ENCODE peak calls at places on chromosome 5, in nine cellular contexts. One of them, this sample, is unnamed.

GRCh38 chr5:5523066-5523505 is 100.6 kb downstream of the ICE1 start:
- DNase-seq in fibroblast of mammary gland: no peak
- DNase-seq in choroid plexus epithelial cell: peak
- DNase-seq in cardiac muscle cell: no peak
- DNase-seq in fibroblast of lung: no peak
- DNase-seq in endothelial cell: no peak
- DNase-seq in sigmoid colon: no peak
- DNase-seq in HCT116: peak
- DNase-seq in tibial artery: no peak
- DNase-seq in this sample: no peak

GRCh38 chr5:56515011-56515410 is 281.9 kb upstream of the ANKRD55 start:
- DNase-seq in fibroblast of mammary gland: no peak
- DNase-seq in choroid plexus epithelial cell: no peak
- DNase-seq in cardiac muscle cell: no peak
- DNase-seq in fibroblast of lung: no peak
- DNase-seq in endothelial cell: no peak
- DNase-seq in sigmoid colon: no peak
- DNase-seq in HCT116: no peak
- DNase-seq in tibial artery: no peak
- DNase-seq in this sample: no peak

GRCh38 chr5:16784843-16785791 is 151.0 kb downstream of the MYO10 start:
- DNase-seq in fibroblast of mammary gland: no peak
- DNase-seq in choroid plexus epithelial cell: peak
- DNase-seq in cardiac muscle cell: no peak
- DNase-seq in fibroblast of lung: peak
- DNase-seq in endothelial cell: no peak
- DNase-seq in sigmoid colon: no peak
- DNase-seq in HCT116: no peak
- DNase-seq in tibial artery: no peak
- DNase-seq in this sample: no peak

GRCh38 chr5:115342593-115343377 is 46.3 kb upstream of the CCDC112 start:
- DNase-seq in fibroblast of mammary gland: no peak
- DNase-seq in choroid plexus epithelial cell: peak
- DNase-seq in cardiac muscle cell: no peak
- DNase-seq in fibroblast of lung: no peak
- DNase-seq in endothelial cell: no peak
- DNase-seq in sigmoid colon: no peak
- DNase-seq in HCT116: no peak
- DNase-seq in tibial artery: no peak
- DNase-seq in this sample: no peak

GRCh38 chr5:159406571-159406970 is 76.3 kb upstream of the IL12B start:
- DNase-seq in fibroblast of mammary gland: no peak
- DNase-seq in choroid plexus epithelial cell: no peak
- DNase-seq in cardiac muscle cell: no peak
- DNase-seq in fibroblast of lung: no peak
- DNase-seq in endothelial cell: no peak
- DNase-seq in sigmoid colon: no peak
- DNase-seq in HCT116: no peak
- DNase-seq in tibial artery: no peak
- DNase-seq in this sample: no peak

GRCh38 chr5:153551537-153552079 is 61.1 kb downstream of the GRIA1 start:
- DNase-seq in fibroblast of mammary gland: peak
- DNase-seq in choroid plexus epithelial cell: peak
- DNase-seq in cardiac muscle cell: no peak
- DNase-seq in fibroblast of lung: peak
- DNase-seq in endothelial cell: no peak
- DNase-seq in sigmoid colon: no peak
- DNase-seq in HCT116: peak
- DNase-seq in tibial artery: no peak
- DNase-seq in this sample: peak

GRCh38 chr5:88377705-88378656 is 109.3 kb upstream of the TMEM161B start:
- DNase-seq in fibroblast of mammary gland: no peak
- DNase-seq in choroid plexus epithelial cell: no peak
- DNase-seq in cardiac muscle cell: no peak
- DNase-seq in fibroblast of lung: peak
- DNase-seq in endothelial cell: no peak
- DNase-seq in sigmoid colon: no peak
- DNase-seq in HCT116: no peak
- DNase-seq in tibial artery: no peak
- DNase-seq in this sample: no peak

GRCh38 chr5:124744170-124744911 is 2.1 kb downstream of the ZNF608 start:
- DNase-seq in fibroblast of mammary gland: peak
- DNase-seq in choroid plexus epithelial cell: peak
- DNase-seq in cardiac muscle cell: no peak
- DNase-seq in fibroblast of lung: peak
- DNase-seq in endothelial cell: peak
- DNase-seq in sigmoid colon: peak
- DNase-seq in HCT116: no peak
- DNase-seq in tibial artery: peak
- DNase-seq in this sample: no peak

GRCh38 chr5:142839711-142840441 is 69.7 kb downstream of the ARHGAP26 start:
- DNase-seq in fibroblast of mammary gland: peak
- DNase-seq in choroid plexus epithelial cell: peak
- DNase-seq in cardiac muscle cell: no peak
- DNase-seq in fibroblast of lung: no peak
- DNase-seq in endothelial cell: no peak
- DNase-seq in sigmoid colon: peak
- DNase-seq in HCT116: no peak
- DNase-seq in tibial artery: peak
- DNase-seq in this sample: no peak

GRCh38 chr5:7827602-7828001 is 23.3 kb downstream of the CFAP90 start:
- DNase-seq in fibroblast of mammary gland: peak
- DNase-seq in choroid plexus epithelial cell: no peak
- DNase-seq in cardiac muscle cell: no peak
- DNase-seq in fibroblast of lung: peak
- DNase-seq in endothelial cell: no peak
- DNase-seq in sigmoid colon: no peak
- DNase-seq in HCT116: no peak
- DNase-seq in tibial artery: no peak
- DNase-seq in this sample: no peak

GRCh38 chr5:38710616-38711015 is 135.2 kb upstream of the OSMR start:
- DNase-seq in fibroblast of mammary gland: no peak
- DNase-seq in choroid plexus epithelial cell: no peak
- DNase-seq in cardiac muscle cell: no peak
- DNase-seq in fibroblast of lung: no peak
- DNase-seq in endothelial cell: no peak
- DNase-seq in sigmoid colon: no peak
- DNase-seq in HCT116: no peak
- DNase-seq in tibial artery: no peak
- DNase-seq in this sample: no peak

GRCh38 chr5:113652161-113652560 is 138.7 kb downstream of the YTHDC2 start:
- DNase-seq in fibroblast of mammary gland: no peak
- DNase-seq in choroid plexus epithelial cell: no peak
- DNase-seq in cardiac muscle cell: no peak
- DNase-seq in fibroblast of lung: no peak
- DNase-seq in endothelial cell: no peak
- DNase-seq in sigmoid colon: no peak
- DNase-seq in HCT116: no peak
- DNase-seq in tibial artery: no peak
- DNase-seq in this sample: no peak

GRCh38 chr5:81750308-81751008 is 439 bp downstream of the SSBP2 start:
- DNase-seq in fibroblast of mammary gland: no peak
- DNase-seq in choroid plexus epithelial cell: no peak
- DNase-seq in cardiac muscle cell: peak
- DNase-seq in fibroblast of lung: no peak
- DNase-seq in endothelial cell: peak
- DNase-seq in sigmoid colon: no peak
- DNase-seq in HCT116: no peak
- DNase-seq in tibial artery: no peak
- DNase-seq in this sample: no peak

GRCh38 chr5:115463985-115464384 is 80.6 kb downstream of the FEM1C start:
- DNase-seq in fibroblast of mammary gland: no peak
- DNase-seq in choroid plexus epithelial cell: peak
- DNase-seq in cardiac muscle cell: no peak
- DNase-seq in fibroblast of lung: peak
- DNase-seq in endothelial cell: no peak
- DNase-seq in sigmoid colon: no peak
- DNase-seq in HCT116: no peak
- DNase-seq in tibial artery: no peak
- DNase-seq in this sample: no peak

GRCh38 chr5:91277840-91278239 is 105.3 kb downstream of the ARRDC3 start:
- DNase-seq in fibroblast of mammary gland: no peak
- DNase-seq in choroid plexus epithelial cell: no peak
- DNase-seq in cardiac muscle cell: no peak
- DNase-seq in fibroblast of lung: peak
- DNase-seq in endothelial cell: no peak
- DNase-seq in sigmoid colon: no peak
- DNase-seq in HCT116: peak
- DNase-seq in tibial artery: no peak
- DNase-seq in this sample: no peak

GRCh38 chr5:122295138-122295537 is 16.9 kb upstream of the SNCAIP start:
- DNase-seq in fibroblast of mammary gland: no peak
- DNase-seq in choroid plexus epithelial cell: no peak
- DNase-seq in cardiac muscle cell: peak
- DNase-seq in fibroblast of lung: no peak
- DNase-seq in endothelial cell: peak
- DNase-seq in sigmoid colon: no peak
- DNase-seq in HCT116: peak
- DNase-seq in tibial artery: no peak
- DNase-seq in this sample: no peak

GRCh38 chr5:66653380-66653779 is 57.2 kb downstream of the MAST4 start:
- DNase-seq in fibroblast of mammary gland: peak
- DNase-seq in choroid plexus epithelial cell: no peak
- DNase-seq in cardiac muscle cell: no peak
- DNase-seq in fibroblast of lung: peak
- DNase-seq in endothelial cell: no peak
- DNase-seq in sigmoid colon: no peak
- DNase-seq in HCT116: no peak
- DNase-seq in tibial artery: no peak
- DNase-seq in this sample: peak

GRCh38 chr5:36237756-36238155 is 4.0 kb downstream of the NADK2 start:
- DNase-seq in fibroblast of mammary gland: no peak
- DNase-seq in choroid plexus epithelial cell: no peak
- DNase-seq in cardiac muscle cell: no peak
- DNase-seq in fibroblast of lung: no peak
- DNase-seq in endothelial cell: no peak
- DNase-seq in sigmoid colon: no peak
- DNase-seq in HCT116: no peak
- DNase-seq in tibial artery: no peak
- DNase-seq in this sample: no peak

DNA sequence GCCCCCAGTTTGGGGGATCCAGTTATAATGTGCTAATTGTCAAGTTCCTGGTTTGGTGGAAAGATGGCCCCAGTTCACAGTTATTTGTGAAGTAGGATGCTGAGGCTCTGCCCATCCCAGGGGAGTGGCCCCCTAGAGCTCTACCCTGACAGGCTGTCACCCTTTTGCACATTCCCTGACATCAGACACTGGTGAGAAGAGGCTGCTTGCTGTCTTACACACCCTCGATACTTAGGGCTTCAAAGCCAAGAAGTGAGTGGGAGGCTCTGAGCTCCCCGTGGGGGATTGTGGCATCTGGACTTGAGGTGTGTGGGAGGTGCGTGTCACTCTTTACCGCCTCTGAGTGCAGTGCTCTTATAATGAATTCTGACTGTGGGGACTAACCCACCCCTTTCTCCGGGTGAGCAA is 168.5 kb downstream of the DOCK2 start:
- DNase-seq in fibroblast of mammary gland: peak
- DNase-seq in choroid plexus epithelial cell: peak
- DNase-seq in cardiac muscle cell: no peak
- DNase-seq in fibroblast of lung: peak
- DNase-seq in endothelial cell: no peak
- DNase-seq in sigmoid colon: no peak
- DNase-seq in HCT116: no peak
- DNase-seq in tibial artery: no peak
- DNase-seq in this sample: no peak
- TF ChIP-seq CTCF in fibroblast of mammary gland: no peak
- TF ChIP-seq CTCF in choroid plexus epithelial cell: no peak
- TF ChIP-seq CTCF in cardiac muscle cell: no peak
- TF ChIP-seq CTCF in fibroblast of lung: no peak
- TF ChIP-seq CTCF in endothelial cell: no peak
- TF ChIP-seq CTCF in sigmoid colon: no peak
- TF ChIP-seq CTCF in HCT116: no peak
- TF ChIP-seq CTCF in tibial artery: no peak
- TF ChIP-seq CTCF in this sample: no peak

DNA sequence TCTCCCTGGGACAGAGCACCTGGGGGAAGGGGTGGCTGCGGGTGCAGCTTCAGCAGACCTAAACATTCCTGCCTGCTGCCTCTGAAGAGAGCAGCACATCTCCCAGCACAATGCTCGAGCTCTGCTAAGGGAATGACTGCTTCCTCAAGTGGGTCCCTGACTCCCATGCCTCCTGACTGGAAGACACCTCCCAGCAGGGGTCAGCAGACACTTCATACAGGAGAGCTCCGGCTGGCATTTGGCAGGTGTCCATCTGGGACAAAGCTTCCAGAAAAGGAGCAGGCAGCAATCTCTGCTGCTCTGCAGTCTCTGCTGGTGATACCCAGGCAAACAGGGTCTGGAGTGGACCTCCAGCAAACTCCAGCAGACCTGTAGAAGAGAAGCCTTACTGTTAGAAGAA is 77.2 kb downstream of the SLCO6A1 start:
- DNase-seq in fibroblast of mammary gland: no peak
- DNase-seq in choroid plexus epithelial cell: no peak
- DNase-seq in cardiac muscle cell: no peak
- DNase-seq in fibroblast of lung: no peak
- DNase-seq in endothelial cell: no peak
- DNase-seq in sigmoid colon: no peak
- DNase-seq in HCT116: peak
- DNase-seq in tibial artery: no peak
- DNase-seq in this sample: no peak
- TF ChIP-seq CTCF in fibroblast of mammary gland: no peak
- TF ChIP-seq CTCF in choroid plexus epithelial cell: no peak
- TF ChIP-seq CTCF in cardiac muscle cell: no peak
- TF ChIP-seq CTCF in fibroblast of lung: no peak
- TF ChIP-seq CTCF in endothelial cell: no peak
- TF ChIP-seq CTCF in sigmoid colon: no peak
- TF ChIP-seq CTCF in HCT116: peak
- TF ChIP-seq CTCF in tibial artery: no peak
- TF ChIP-seq CTCF in this sample: no peak

GRCh38 chr5:105659396-105659795 is 2011.3 kb downstream of the EFNA5 start:
- DNase-seq in fibroblast of mammary gland: no peak
- DNase-seq in choroid plexus epithelial cell: no peak
- DNase-seq in cardiac muscle cell: no peak
- DNase-seq in fibroblast of lung: no peak
- DNase-seq in endothelial cell: no peak
- DNase-seq in sigmoid colon: no peak
- DNase-seq in HCT116: no peak
- DNase-seq in tibial artery: no peak
- DNase-seq in this sample: no peak

DNA sequence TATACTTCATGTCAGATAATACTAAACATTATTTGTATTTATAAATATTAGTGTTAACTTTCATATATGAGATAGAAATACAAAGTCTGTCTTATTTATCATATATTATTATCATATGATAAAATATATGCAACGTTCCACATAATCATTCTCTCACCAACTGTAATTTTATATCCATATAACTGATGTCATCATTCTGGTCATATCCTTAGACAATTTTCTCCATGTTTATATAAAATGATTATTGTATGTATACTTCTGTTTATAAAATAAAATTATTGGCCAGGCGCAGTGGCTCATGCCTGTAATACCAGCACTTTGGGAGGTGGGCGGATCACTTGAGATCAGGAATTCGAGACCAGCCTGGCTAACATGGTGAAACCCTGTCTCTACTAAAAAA is 2007.1 kb downstream of the EFNA5 start:
- DNase-seq in fibroblast of mammary gland: no peak
- DNase-seq in choroid plexus epithelial cell: no peak
- DNase-seq in cardiac muscle cell: no peak
- DNase-seq in fibroblast of lung: no peak
- DNase-seq in endothelial cell: no peak
- DNase-seq in sigmoid colon: no peak
- DNase-seq in HCT116: no peak
- DNase-seq in tibial artery: no peak
- DNase-seq in this sample: no peak
- TF ChIP-seq CTCF in fibroblast of mammary gland: no peak
- TF ChIP-seq CTCF in choroid plexus epithelial cell: no peak
- TF ChIP-seq CTCF in cardiac muscle cell: no peak
- TF ChIP-seq CTCF in fibroblast of lung: no peak
- TF ChIP-seq CTCF in endothelial cell: no peak
- TF ChIP-seq CTCF in sigmoid colon: no peak
- TF ChIP-seq CTCF in HCT116: no peak
- TF ChIP-seq CTCF in tibial artery: no peak
- TF ChIP-seq CTCF in this sample: no peak

GRCh38 chr5:134524826-134525686 is at the start of gene JADE2:
- DNase-seq in fibroblast of mammary gland: peak
- DNase-seq in choroid plexus epithelial cell: peak
- DNase-seq in cardiac muscle cell: peak
- DNase-seq in fibroblast of lung: peak
- DNase-seq in endothelial cell: no peak
- DNase-seq in sigmoid colon: peak
- DNase-seq in HCT116: no peak
- DNase-seq in tibial artery: peak
- DNase-seq in this sample: peak
- TF ChIP-seq CTCF in fibroblast of mammary gland: no peak
- TF ChIP-seq CTCF in choroid plexus epithelial cell: peak
- TF ChIP-seq CTCF in cardiac muscle cell: no peak
- TF ChIP-seq CTCF in fibroblast of lung: peak
- TF ChIP-seq CTCF in endothelial cell: no peak
- TF ChIP-seq CTCF in sigmoid colon: no peak
- TF ChIP-seq CTCF in HCT116: no peak
- TF ChIP-seq CTCF in tibial artery: no peak
- TF ChIP-seq CTCF in this sample: no peak

This sample was measured in HFFc6.